ENCODE peak calls at places on chromosomes 5 and 9, in eight cellular contexts. B is Peyer's patch, L is progenitor cell of endocrine pancreas, X is body of pancreas, U is GM13977, E is fibroblast of pulmonary artery, N is dorsolateral prefrontal cortex, Z is WERI-Rb-1. O is an unnamed sample.

GRCh38 chr5:141040093-141040762 is 10.9 kb upstream of the PCDHB1 start:
- DNase-seq in U (no peak), B (no peak), Z (peak), X (peak), E (peak), L (peak), N (peak), O (peak)

GRCh38 chr5:178256746-178257145 is 24.1 kb upstream of the PHYKPL start:
- DNase-seq in Z (no peak), L (no peak), E (no peak), X (no peak), N (no peak), B (no peak), U (no peak), O (no peak)

GRCh38 chr9:112029921-112030444 is 133.4 kb downstream of the UGCG start:
- DNase-seq in E (peak), X (peak), U (no peak), B (no peak), L (no peak), N (no peak), Z (no peak), O (no peak)

GRCh38 chr5:71737931-71738539 is 19.0 kb downstream of the CARTPT start:
- DNase-seq in X (no peak), U (no peak), N (no peak), Z (no peak), B (no peak), L (no peak), E (no peak), O (no peak)

GRCh38 chr9:37906312-37907239 is 2.6 kb upstream of the SLC25A51 start:
- DNase-seq in N (no peak), U (no peak), L (no peak), B (no peak), E (no peak), Z (no peak), X (no peak), O (no peak)

GRCh38 chr5:145991044-145991575 is 54.7 kb downstream of the SH3RF2 start:
- DNase-seq in U (no peak), E (peak), L (no peak), B (no peak), X (no peak), Z (no peak), N (no peak), O (no peak)

GRCh38 chr9:97852001-97852398 is 1.0 kb upstream of the FOXE1 start:
- DNase-seq in E (no peak), N (no peak), Z (peak), L (no peak), X (no peak), B (no peak), U (no peak), O (no peak)

GRCh38 chr5:73963021-73963420 is 337.0 kb downstream of the ARHGEF28 start:
- DNase-seq in B (no peak), X (peak), Z (no peak), U (no peak), N (no peak), E (peak), L (no peak), O (no peak)

GRCh38 chr9:131685753-131686706 is 53.8 kb downstream of the RAPGEF1 start:
- DNase-seq in E (no peak), N (no peak), B (no peak), X (no peak), Z (no peak), L (no peak), U (no peak), O (no peak)

GRCh38 chr9:97109194-97109811 is 70.4 kb upstream of the CTSV start:
- DNase-seq in U (peak), Z (peak), B (no peak), E (peak), N (peak), L (no peak), X (peak), O (peak)

GRCh38 chr9:27474350-27474749 is 49.7 kb upstream of the IFNK start:
- DNase-seq in N (no peak), Z (no peak), L (no peak), E (no peak), U (no peak), B (no peak), X (no peak), O (no peak)

GRCh38 chr9:133974631-133975341 is 17.3 kb downstream of the VAV2 start:
- DNase-seq in X (peak), B (no peak), E (no peak), L (no peak), U (no peak), N (no peak), Z (no peak), O (no peak)

GRCh38 chr5:115661156-115661555 is 35.3 kb upstream of the TMED7 start:
- DNase-seq in X (no peak), L (no peak), E (no peak), N (no peak), B (no peak), Z (no peak), U (no peak), O (no peak)

GRCh38 chr9:456365-456764 is 241.7 kb downstream of the DOCK8 start:
- DNase-seq in U (no peak), N (no peak), Z (no peak), X (peak), E (no peak), B (no peak), L (no peak), O (no peak)

GRCh38 chr9:109487247-109487646 is 10.9 kb downstream of the PTPN3 start:
- DNase-seq in E (no peak), Z (no peak), N (no peak), U (no peak), B (no peak), X (no peak), L (no peak), O (no peak)

DNA sequence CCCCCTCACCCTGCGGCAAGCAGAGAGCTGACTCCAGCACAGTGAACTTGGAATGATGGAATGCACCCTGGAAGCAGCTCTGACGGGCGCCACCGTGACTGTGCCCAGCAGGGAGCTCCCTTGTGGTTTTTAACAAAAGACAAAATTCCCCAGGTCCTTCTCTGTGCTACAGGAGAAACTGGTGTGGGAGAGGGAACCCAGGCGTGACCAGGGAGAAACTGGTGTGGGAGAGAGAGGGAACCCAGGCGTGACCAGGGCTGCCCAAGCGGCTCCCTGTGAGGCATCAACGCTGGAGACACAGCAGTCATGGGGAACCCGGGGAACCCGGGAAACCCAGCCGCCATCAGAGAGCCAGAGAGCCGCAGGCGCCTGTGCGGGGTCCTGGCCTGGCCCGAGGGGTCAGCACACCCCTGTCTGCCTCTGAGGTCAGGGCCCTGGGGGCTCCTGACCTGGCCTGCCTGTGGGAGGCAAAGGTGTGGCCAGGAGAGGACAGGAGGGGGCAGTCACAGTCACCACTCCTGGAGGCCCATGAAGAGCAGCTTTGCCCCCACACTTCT is 3.1 kb upstream of the AHRR start:
- DNase-seq in E (no peak), N (no peak), X (no peak), L (no peak), Z (no peak), U (peak), B (no peak), O (no peak)
- TF ChIP-seq CTCF in E (no peak), N (no peak), X (no peak), L (no peak), Z (peak), U (peak), B (no peak), O (no peak)

GRCh38 chr9:8855046-8855445 is 1055.5 kb upstream of the DMAC1 start:
- DNase-seq in Z (no peak), E (peak), U (no peak), N (no peak), B (no peak), X (no peak), L (no peak), O (no peak)
- TF ChIP-seq CTCF in Z (peak), E (peak), U (no peak), N (peak), B (no peak), X (no peak), L (peak), O (no peak)

GRCh38 chr5:54902817-54903473 is 82.4 kb downstream of the ESM1 start:
- DNase-seq in N (no peak), X (no peak), U (peak), L (no peak), E (peak), Z (no peak), B (peak), O (no peak)

GRCh38 chr5:54905246-54905770 is 80.1 kb downstream of the ESM1 start:
- DNase-seq in L (no peak), U (no peak), Z (no peak), N (no peak), E (no peak), X (no peak), B (no peak), O (no peak)

GRCh38 chr5:54900906-54901725 is 84.3 kb downstream of the ESM1 start:
- DNase-seq in B (no peak), E (peak), X (peak), U (no peak), L (no peak), Z (no peak), N (no peak), O (no peak)

GRCh38 chr5:54905942-54906537 is 79.4 kb downstream of the ESM1 start:
- DNase-seq in Z (peak), E (peak), X (peak), N (peak), B (peak), L (peak), U (no peak), O (peak)

DNA sequence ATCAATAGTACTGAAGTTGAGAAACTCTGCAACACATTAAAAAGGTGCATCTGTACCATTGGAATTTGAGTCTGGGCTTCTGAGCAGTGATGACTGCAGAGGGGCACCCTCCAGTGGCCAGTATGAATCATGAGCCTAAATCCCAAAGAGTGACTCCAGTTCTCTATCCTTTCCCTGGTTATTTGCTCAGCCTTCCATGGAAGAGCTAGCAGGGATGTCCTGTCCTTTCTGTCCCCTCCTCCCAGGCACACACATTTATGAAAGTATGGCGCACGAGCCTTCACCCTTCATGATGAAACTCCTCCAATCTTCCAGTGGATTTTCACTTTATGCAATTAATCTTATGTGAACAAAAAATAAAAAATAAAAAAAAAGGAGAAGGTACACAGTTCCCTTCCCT is 81.0 kb downstream of the ESM1 start:
- DNase-seq in B (no peak), N (no peak), U (no peak), X (no peak), E (peak), L (no peak), Z (no peak), O (peak)
- TF ChIP-seq CTCF in B (no peak), N (no peak), U (peak), X (peak), E (peak), L (peak), Z (peak), O (peak)

DNA sequence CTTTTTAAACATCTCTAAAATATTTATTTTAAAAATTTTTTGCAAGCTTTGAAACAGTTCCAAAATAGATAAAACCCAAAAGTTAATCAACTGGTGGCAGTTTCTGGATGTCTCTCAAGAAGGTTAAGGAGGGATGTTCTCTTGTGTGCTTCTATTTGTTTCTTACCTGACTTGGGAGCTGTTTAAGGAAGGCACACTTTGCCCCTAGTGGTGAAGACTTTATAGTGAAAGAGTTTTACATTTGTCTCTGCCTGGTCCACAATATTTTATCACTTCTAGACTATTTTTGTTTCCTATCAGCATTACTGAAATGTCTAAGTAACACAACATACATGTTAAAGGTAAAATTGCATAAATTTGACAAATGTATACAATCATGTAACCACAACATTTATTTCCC is 552.8 kb downstream of the SEMA5A start:
- DNase-seq in E (peak), L (no peak), X (no peak), U (no peak), N (no peak), B (no peak), Z (no peak), O (no peak)
- TF ChIP-seq CTCF in E (peak), L (peak), X (no peak), U (peak), N (no peak), B (no peak), Z (peak), O (peak)

DNA sequence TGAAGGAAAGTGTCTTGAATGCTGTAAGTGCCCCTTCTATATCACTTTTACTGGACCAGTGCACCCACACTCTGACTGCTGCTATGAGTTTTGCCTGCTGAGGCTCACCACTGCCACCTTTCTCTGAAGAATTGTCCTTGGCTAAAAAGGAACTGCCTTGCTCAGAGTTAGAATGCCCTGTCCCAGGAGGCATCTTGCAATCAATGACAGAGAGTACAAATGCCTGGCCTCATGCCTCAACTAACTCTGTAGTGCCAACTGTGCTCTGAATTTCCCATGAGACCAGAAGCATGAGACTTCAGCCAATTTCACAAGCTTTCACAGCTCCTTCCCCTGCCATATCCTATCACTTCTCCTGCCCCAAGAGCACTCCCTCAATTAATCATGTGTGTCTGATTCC is 569.7 kb downstream of the ZNF608 start:
- DNase-seq in X (peak), L (no peak), E (peak), Z (no peak), B (no peak), U (no peak), N (no peak), O (no peak)
- TF ChIP-seq CTCF in X (peak), L (no peak), E (no peak), Z (peak), B (no peak), U (no peak), N (no peak), O (no peak)